ENCODE peak calls at places on chromosomes 7 and 10, in seven cellular contexts. L, M, C, R, J, F and E are unnamed samples.

GRCh38 chr7:105673367-105674188 is 92.3 kb upstream of the EFCAB10 start:
- DNase-seq in L (no peak), M (peak), C (no peak), R (no peak), J (no peak), F (no peak), E (no peak)

GRCh38 chr10:110479710-110480109 is 18.0 kb upstream of the DUSP5 start:
- DNase-seq in L (no peak), M (no peak), C (no peak), R (no peak), J (no peak), F (no peak), E (no peak)

GRCh38 chr7:73973091-73973490 is 54.9 kb upstream of the ELN start:
- DNase-seq in L (no peak), M (no peak), C (no peak), R (no peak), J (no peak), F (no peak), E (no peak)

GRCh38 chr7:27175626-27176342 is 1.7 kb upstream of the HOXA10 start:
- DNase-seq in L (no peak), M (no peak), C (no peak), R (no peak), J (no peak), F (no peak), E (peak)

GRCh38 chr7:55177068-55177530 is 158.3 kb downstream of the EGFR start:
- DNase-seq in L (no peak), M (no peak), C (no peak), R (no peak), J (no peak), F (no peak), E (no peak)

GRCh38 chr10:51186358-51186757 is 112.1 kb downstream of the PRKG1 start:
- DNase-seq in L (no peak), M (no peak), C (no peak), R (no peak), J (no peak), F (no peak), E (no peak)

GRCh38 chr7:916291-916941 is 38.1 kb downstream of the ADAP1 start:
- DNase-seq in L (no peak), M (no peak), C (no peak), R (no peak), J (no peak), F (no peak), E (peak)

GRCh38 chr7:40709077-40709964 is 574.5 kb downstream of the SUGCT start:
- DNase-seq in L (no peak), M (no peak), C (no peak), R (no peak), J (no peak), F (no peak), E (no peak)

GRCh38 chr10:110777661-110778060 is 94.1 kb upstream of the PDCD4 start:
- DNase-seq in L (no peak), M (no peak), C (no peak), R (no peak), J (no peak), F (no peak), E (no peak)

GRCh38 chr10:80855348-80855971 is 317.8 kb downstream of the SH2D4B start:
- DNase-seq in L (no peak), M (peak), C (peak), R (peak), J (peak), F (peak), E (peak)

GRCh38 chr7:99000196-99000903 is 122.0 kb downstream of the TRRAP start:
- DNase-seq in L (no peak), M (no peak), C (no peak), R (no peak), J (no peak), F (no peak), E (no peak)

GRCh38 chr10:18195060-18195799 is 55.0 kb downstream of the CACNB2 start:
- DNase-seq in L (no peak), M (no peak), C (no peak), R (no peak), J (no peak), F (no peak), E (no peak)

GRCh38 chr7:12801107-12801506 is 113.7 kb downstream of the ARL4A start:
- DNase-seq in L (peak), M (no peak), C (no peak), R (no peak), J (no peak), F (peak), E (no peak)

GRCh38 chr10:122588381-122588780 is 27.8 kb downstream of the DMBT1 start:
- DNase-seq in L (no peak), M (no peak), C (no peak), R (no peak), J (no peak), F (no peak), E (no peak)

GRCh38 chr7:78489423-78489822 is 690.9 kb downstream of the PHTF2 start:
- DNase-seq in L (no peak), M (no peak), C (no peak), R (no peak), J (no peak), F (no peak), E (peak)

GRCh38 chr10:103553743-103554487 is 60.4 kb downstream of the NEURL1 start:
- DNase-seq in L (no peak), M (no peak), C (no peak), R (no peak), J (no peak), F (no peak), E (no peak)

GRCh38 chr7:27723086-27723485 is 16.9 kb upstream of the TAX1BP1 start:
- DNase-seq in L (no peak), M (peak), C (no peak), R (peak), J (no peak), F (no peak), E (peak)

GRCh38 chr10:23331567-23332290 is 12.9 kb downstream of the C10orf67 start:
- DNase-seq in L (no peak), M (no peak), C (no peak), R (no peak), J (peak), F (no peak), E (no peak)

GRCh38 chr10:5125315-5126044 is 31.3 kb downstream of the AKR1C3 start:
- DNase-seq in L (no peak), M (no peak), C (no peak), R (no peak), J (no peak), F (no peak), E (no peak)

GRCh38 chr7:21945374-21946227 is at the start of gene CDCA7L:
- DNase-seq in L (peak), M (peak), C (peak), R (peak), J (peak), F (peak), E (peak)

GRCh38 chr7:12111461-12112405 is 99.4 kb upstream of the TMEM106B start:
- DNase-seq in L (no peak), M (no peak), C (no peak), R (no peak), J (peak), F (no peak), E (peak)

GRCh38 chr7:45869426-45869825 is 3.5 kb downstream of the CCDC201 start:
- DNase-seq in L (no peak), M (no peak), C (no peak), R (peak), J (no peak), F (no peak), E (no peak)
- TF ChIP-seq REST in L (no peak), M (no peak), C (no peak), R (no peak), J (no peak), F (no peak), E (no peak)

GRCh38 chr10:24929904-24930303 is 22.5 kb downstream of the PRTFDC1 start:
- DNase-seq in L (no peak), M (no peak), C (no peak), R (no peak), J (no peak), F (no peak), E (no peak)

GRCh38 chr10:24929056-24929544 is 23.3 kb downstream of the PRTFDC1 start:
- DNase-seq in L (no peak), M (no peak), C (peak), R (no peak), J (no peak), F (no peak), E (no peak)

GRCh38 chr10:24928163-24928562 is 24.2 kb downstream of the PRTFDC1 start:
- DNase-seq in L (no peak), M (no peak), C (no peak), R (no peak), J (no peak), F (no peak), E (no peak)

GRCh38 chr10:24931236-24931635 is 21.2 kb downstream of the PRTFDC1 start:
- DNase-seq in L (no peak), M (no peak), C (no peak), R (no peak), J (no peak), F (no peak), E (no peak)

DNA sequence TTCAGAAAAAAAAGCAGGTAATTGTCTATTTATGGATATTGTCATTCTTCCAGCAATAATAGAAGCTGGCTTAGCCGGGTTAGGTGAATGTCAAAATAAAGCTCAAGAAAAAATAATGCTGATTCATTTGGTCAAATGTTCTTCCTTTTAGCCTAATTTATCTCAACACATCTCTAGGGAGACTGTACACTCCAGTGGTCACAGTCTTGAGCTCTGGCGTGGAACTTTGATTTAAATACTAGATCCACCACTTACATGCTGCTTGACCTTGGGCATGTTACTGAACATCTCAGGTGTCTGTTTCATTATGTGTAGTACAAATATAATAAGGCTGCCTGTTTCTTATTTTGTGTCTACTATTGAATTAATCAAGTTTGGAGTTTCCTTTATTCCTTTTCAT is 22.0 kb downstream of the PRTFDC1 start:
- DNase-seq in L (no peak), M (no peak), C (peak), R (no peak), J (no peak), F (no peak), E (no peak)
- TF ChIP-seq REST in L (no peak), M (no peak), C (no peak), R (no peak), J (no peak), F (no peak), E (no peak)

DNA sequence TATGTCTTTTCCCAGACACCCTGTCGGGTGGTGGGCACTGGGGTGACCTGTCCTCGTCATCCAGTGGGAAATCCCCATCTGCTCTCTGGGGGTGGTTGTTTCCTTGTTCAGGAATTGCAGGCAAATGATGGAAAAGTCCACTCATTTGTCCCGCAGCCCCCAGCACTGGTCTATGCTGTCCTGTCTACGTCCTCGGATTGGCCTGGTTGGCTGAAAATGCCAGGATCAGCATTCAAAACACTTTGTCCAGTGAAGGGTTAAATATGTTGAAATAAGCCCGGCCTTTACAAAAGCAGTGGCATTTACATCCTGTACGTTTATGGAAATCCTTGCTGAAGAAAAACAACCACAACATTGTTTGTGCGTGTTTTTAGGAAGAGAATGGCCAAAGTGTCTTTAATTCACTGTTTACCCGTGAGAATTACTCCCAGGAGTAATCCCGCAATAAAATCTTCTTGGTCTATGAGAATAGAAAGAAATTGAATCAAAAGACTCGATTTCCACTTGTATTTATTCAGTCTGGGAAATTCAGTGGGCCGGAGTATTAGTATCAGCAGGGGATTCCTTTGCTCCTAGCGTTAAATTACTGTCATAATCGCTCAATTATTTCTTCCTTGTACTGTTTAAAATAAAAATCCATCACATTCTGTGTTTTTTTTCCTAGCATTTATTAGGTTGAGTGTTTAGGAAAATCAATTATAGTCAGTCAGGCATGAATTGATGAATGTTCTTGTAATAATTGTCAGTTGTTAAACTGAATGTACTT is 116.8 kb upstream of the SH2B2 start:
- DNase-seq in L (no peak), M (no peak), C (no peak), R (no peak), J (no peak), F (no peak), E (no peak)
- TF ChIP-seq REST in L (no peak), M (no peak), C (no peak), R (no peak), J (no peak), F (no peak), E (no peak)

GRCh38 chr10:82934947-82935346 is 1060.0 kb downstream of the NRG3 start:
- DNase-seq in L (no peak), M (no peak), C (no peak), R (no peak), J (no peak), F (no peak), E (no peak)

GRCh38 chr10:82943142-82943541 is 1068.1 kb downstream of the NRG3 start:
- DNase-seq in L (no peak), M (no peak), C (no peak), R (no peak), J (no peak), F (no peak), E (no peak)

GRCh38 chr10:82934429-82934828 is 1059.4 kb downstream of the NRG3 start:
- DNase-seq in L (no peak), M (no peak), C (no peak), R (peak), J (peak), F (no peak), E (peak)

GRCh38 chr10:82942572-82943091 is 1067.6 kb downstream of the NRG3 start:
- DNase-seq in L (no peak), M (no peak), C (no peak), R (no peak), J (no peak), F (no peak), E (no peak)

DNA sequence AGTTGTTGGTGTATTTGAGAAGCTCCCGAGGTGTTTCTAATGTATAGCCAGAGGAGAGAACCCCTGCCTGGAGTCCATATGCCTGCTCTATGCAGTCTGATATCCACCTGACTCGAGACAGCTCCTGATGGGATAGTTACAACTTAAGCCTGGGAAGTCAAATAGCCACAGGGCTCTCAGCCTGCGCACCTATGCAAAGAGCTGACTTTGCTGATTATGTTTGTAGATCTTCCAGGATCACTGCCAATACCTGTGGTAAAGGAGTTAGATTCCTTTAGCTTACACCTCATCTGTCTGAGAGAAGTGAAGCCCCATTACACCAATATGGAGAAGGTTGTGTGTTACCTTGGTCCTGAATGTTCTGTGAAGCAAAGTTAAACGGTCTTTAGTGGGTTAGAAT is 1063.3 kb downstream of the NRG3 start:
- DNase-seq in L (no peak), M (no peak), C (no peak), R (no peak), J (no peak), F (no peak), E (no peak)
- TF ChIP-seq REST in L (no peak), M (no peak), C (no peak), R (no peak), J (no peak), F (no peak), E (no peak)

GRCh38 chr10:81872206-81872605 is 2.8 kb upstream of the NRG3 start:
- DNase-seq in L (no peak), M (no peak), C (no peak), R (no peak), J (no peak), F (no peak), E (no peak)
- TF ChIP-seq REST in L (no peak), M (no peak), C (no peak), R (no peak), J (no peak), F (no peak), E (no peak)

GRCh38 chr7:151686826-151687225 is 167.1 kb upstream of the RHEB start:
- DNase-seq in L (no peak), M (no peak), C (no peak), R (no peak), J (no peak), F (no peak), E (no peak)

GRCh38 chr7:151686016-151686766 is 166.5 kb upstream of the RHEB start:
- DNase-seq in L (no peak), M (no peak), C (no peak), R (no peak), J (no peak), F (no peak), E (peak)

GRCh38 chr7:151688236-151688780 is 168.6 kb upstream of the RHEB start:
- DNase-seq in L (no peak), M (no peak), C (no peak), R (no peak), J (no peak), F (no peak), E (no peak)

GRCh38 chr7:151689196-151689971 is 169.7 kb upstream of the RHEB start:
- DNase-seq in L (no peak), M (no peak), C (no peak), R (no peak), J (no peak), F (no peak), E (no peak)

DNA sequence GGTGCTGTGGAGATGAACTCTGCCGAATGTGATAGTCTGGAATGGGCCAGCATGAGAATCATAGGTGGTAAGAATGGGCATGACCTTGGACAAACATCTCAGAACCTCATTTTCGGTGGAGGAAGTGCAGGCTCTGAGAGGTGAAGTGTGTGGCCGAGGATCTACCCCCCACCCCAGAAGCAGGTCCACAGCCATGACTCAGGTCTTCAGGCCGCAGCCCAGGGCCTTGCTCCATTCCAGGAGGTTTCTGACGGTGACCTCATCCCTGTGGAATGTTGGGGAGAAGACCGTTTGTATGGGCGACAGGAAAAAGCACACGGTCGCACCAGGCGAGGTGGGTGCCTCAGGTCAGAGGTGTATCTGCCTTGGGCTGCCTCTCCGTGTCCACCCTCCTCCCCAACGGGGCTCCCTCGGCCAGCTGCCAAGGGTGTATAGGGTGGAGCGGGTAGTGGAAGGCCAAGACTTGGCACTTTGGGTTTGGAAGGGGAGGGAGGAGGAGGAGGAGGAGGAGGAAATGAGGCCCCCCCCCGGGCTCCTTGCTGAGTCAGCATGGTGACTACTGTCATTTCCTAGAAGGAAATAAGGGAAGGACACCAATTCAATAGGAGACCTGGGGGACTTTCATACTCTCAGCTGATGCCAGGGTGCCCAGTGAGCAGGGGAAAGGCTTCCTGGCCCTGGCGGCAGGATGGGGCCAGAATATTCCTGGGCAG is 168.0 kb upstream of the RHEB start:
- DNase-seq in L (peak), M (no peak), C (no peak), R (peak), J (peak), F (peak), E (peak)
- TF ChIP-seq REST in L (no peak), M (no peak), C (no peak), R (no peak), J (no peak), F (no peak), E (peak)

DNA sequence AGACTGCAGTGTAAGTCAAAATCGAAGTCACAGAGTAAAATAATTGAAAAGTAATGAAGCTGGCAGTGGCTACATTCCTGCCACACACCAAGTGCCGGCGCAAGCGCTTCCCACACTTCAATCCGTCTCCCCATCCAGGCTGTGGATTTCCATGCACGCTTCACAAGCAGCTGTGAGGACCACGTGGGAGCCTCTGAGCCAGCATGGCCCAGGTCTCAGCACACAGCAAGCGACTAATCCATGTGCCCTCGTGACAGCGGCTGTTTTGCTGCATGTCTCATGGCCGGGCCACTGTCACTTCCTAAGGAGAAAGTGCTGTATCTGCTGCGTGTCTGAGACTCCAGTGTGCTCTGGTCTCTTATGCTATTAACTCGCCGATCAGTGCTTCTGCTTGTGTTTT is 566.9 kb downstream of the DNAJB6 start:
- DNase-seq in L (no peak), M (no peak), C (no peak), R (no peak), J (no peak), F (no peak), E (no peak)
- TF ChIP-seq REST in L (no peak), M (no peak), C (no peak), R (no peak), J (no peak), F (no peak), E (no peak)